ENCODE peak calls at places on chromosomes 12 and 14, in four cellular contexts. One of them, this sample, is unnamed.

GRCh38 chr12:96719671-96720362 is 187.2 kb upstream of the NEDD1 start:
- DNase-seq in A549: no peak
- DNase-seq in pancreas: peak
- DNase-seq in lower lobe of right lung: no peak
- DNase-seq in this sample: peak

GRCh38 chr12:130236421-130236820 is 74.2 kb downstream of the FZD10 start:
- DNase-seq in lower lobe of right lung: no peak
- DNase-seq in pancreas: no peak
- DNase-seq in A549: no peak
- DNase-seq in this sample: no peak

GRCh38 chr12:3216726-3217682 is 139.8 kb downstream of the TSPAN9 start:
- DNase-seq in A549: no peak
- DNase-seq in pancreas: no peak
- DNase-seq in lower lobe of right lung: no peak
- DNase-seq in this sample: no peak

GRCh38 chr12:52243264-52243773 is 10.3 kb downstream of the KRT7 start:
- DNase-seq in pancreas: peak
- DNase-seq in lower lobe of right lung: no peak
- DNase-seq in A549: peak
- DNase-seq in this sample: peak

GRCh38 chr14:105491366-105492006 is 440 bp downstream of the TEDC1 start:
- DNase-seq in pancreas: peak
- DNase-seq in A549: peak
- DNase-seq in lower lobe of right lung: peak
- DNase-seq in this sample: peak

GRCh38 chr12:123150804-123151678 is at the start of gene PITPNM2:
- DNase-seq in lower lobe of right lung: peak
- DNase-seq in pancreas: peak
- DNase-seq in A549: peak
- DNase-seq in this sample: peak

GRCh38 chr12:49503674-49504180 is 35.1 kb upstream of the KCNH3 start:
- DNase-seq in lower lobe of right lung: no peak
- DNase-seq in pancreas: peak
- DNase-seq in A549: peak
- DNase-seq in this sample: no peak

GRCh38 chr14:105223260-105223659 is 25.1 kb upstream of the BTBD6 start:
- DNase-seq in A549: no peak
- DNase-seq in lower lobe of right lung: no peak
- DNase-seq in pancreas: no peak
- DNase-seq in this sample: no peak

GRCh38 chr12:107875772-107876171 is 101.3 kb downstream of the ASCL4 start:
- DNase-seq in lower lobe of right lung: no peak
- DNase-seq in A549: no peak
- DNase-seq in pancreas: no peak
- DNase-seq in this sample: no peak

GRCh38 chr12:107873223-107873622 is 98.7 kb downstream of the ASCL4 start:
- DNase-seq in A549: no peak
- DNase-seq in lower lobe of right lung: no peak
- DNase-seq in pancreas: no peak
- DNase-seq in this sample: no peak
- TF ChIP-seq CTCF in A549: no peak
- TF ChIP-seq CTCF in lower lobe of right lung: no peak
- TF ChIP-seq CTCF in pancreas: no peak
- TF ChIP-seq CTCF in this sample: peak

GRCh38 chr14:45664668-45665356 is 411.8 kb upstream of the MIS18BP1 start:
- DNase-seq in lower lobe of right lung: no peak
- DNase-seq in A549: peak
- DNase-seq in pancreas: no peak
- DNase-seq in this sample: no peak
- TF ChIP-seq CTCF in lower lobe of right lung: no peak
- TF ChIP-seq CTCF in A549: no peak
- TF ChIP-seq CTCF in pancreas: no peak
- TF ChIP-seq CTCF in this sample: no peak

DNA sequence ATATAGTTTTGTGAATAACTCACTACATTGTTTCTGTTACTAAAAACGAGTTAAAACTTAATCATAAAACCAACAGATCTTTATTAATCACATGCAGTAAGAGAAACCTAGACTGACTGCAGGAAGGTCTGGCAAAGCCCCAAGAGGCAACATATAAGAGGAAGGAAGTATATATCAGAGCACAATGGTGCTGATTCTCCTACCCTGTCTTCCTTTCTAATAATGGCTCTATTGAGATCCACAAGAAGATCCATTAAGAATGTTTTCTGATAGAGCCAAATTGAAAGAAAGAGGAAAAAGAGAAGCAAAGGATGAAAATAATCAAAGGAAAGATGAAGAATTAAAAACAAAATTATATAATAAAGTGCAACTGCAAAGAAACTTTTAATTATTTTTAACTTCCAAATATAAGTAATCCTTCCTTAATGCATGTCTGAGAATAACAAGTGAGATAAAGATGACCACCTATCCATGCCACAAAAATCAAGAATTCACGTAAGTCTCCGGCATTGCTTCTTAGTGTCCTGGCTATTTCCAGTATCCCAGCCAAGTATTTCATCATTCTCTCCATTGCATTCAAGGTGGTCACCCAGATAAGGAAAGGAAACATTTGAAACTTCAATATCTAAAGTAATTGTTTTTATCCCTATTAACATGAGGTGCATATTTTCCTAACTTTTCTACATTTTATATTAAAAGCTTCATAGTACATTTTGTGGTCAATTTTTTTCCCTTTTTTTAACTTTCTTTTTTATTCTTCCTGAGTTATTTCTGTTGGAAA is 62.2 kb downstream of the SOX5 start:
- DNase-seq in lower lobe of right lung: no peak
- DNase-seq in A549: no peak
- DNase-seq in pancreas: no peak
- DNase-seq in this sample: no peak
- TF ChIP-seq CTCF in lower lobe of right lung: no peak
- TF ChIP-seq CTCF in A549: no peak
- TF ChIP-seq CTCF in pancreas: no peak
- TF ChIP-seq CTCF in this sample: no peak

GRCh38 chr14:52522033-52522432 is 30.3 kb downstream of the TXNDC16 start:
- DNase-seq in lower lobe of right lung: no peak
- DNase-seq in pancreas: no peak
- DNase-seq in A549: no peak
- DNase-seq in this sample: no peak

GRCh38 chr14:52531481-52531880 is 20.8 kb downstream of the TXNDC16 start:
- DNase-seq in pancreas: no peak
- DNase-seq in A549: no peak
- DNase-seq in lower lobe of right lung: no peak
- DNase-seq in this sample: no peak

DNA sequence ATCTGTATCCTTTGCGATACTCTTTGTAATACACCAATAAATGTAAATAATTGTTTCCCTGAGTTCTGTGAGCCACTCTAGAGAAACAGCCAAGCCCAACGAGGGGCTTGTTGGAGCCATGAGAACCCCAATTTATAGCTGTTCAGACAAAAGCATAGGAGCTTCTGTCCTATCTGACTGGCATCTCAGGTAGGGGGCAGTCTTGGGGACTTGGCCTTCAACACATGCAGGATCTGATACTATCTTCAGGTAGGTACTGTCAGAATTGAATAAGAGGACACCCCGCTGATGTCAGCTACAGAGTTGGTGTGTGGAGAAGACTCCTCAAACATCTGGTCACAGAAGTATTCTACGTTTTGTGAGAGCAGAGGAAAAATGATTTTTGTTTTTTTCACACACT is 25.3 kb downstream of the TXNDC16 start:
- DNase-seq in A549: no peak
- DNase-seq in lower lobe of right lung: no peak
- DNase-seq in pancreas: no peak
- DNase-seq in this sample: no peak
- TF ChIP-seq CTCF in A549: no peak
- TF ChIP-seq CTCF in lower lobe of right lung: no peak
- TF ChIP-seq CTCF in pancreas: no peak
- TF ChIP-seq CTCF in this sample: no peak

GRCh38 chr14:103526247-103526913 is 2.6 kb upstream of the TRMT61A start:
- DNase-seq in pancreas: no peak
- DNase-seq in A549: no peak
- DNase-seq in lower lobe of right lung: no peak
- DNase-seq in this sample: no peak
- TF ChIP-seq CTCF in pancreas: no peak
- TF ChIP-seq CTCF in A549: no peak
- TF ChIP-seq CTCF in lower lobe of right lung: no peak
- TF ChIP-seq CTCF in this sample: no peak

GRCh38 chr14:68789798-68790655 is 2.8 kb downstream of the ZFP36L1 start:
- DNase-seq in pancreas: no peak
- DNase-seq in A549: peak
- DNase-seq in lower lobe of right lung: no peak
- DNase-seq in this sample: no peak
- TF ChIP-seq CTCF in pancreas: no peak
- TF ChIP-seq CTCF in A549: no peak
- TF ChIP-seq CTCF in lower lobe of right lung: no peak
- TF ChIP-seq CTCF in this sample: no peak

GRCh38 chr12:94875525-94875924 is 128.0 kb downstream of the NDUFA12 start:
- DNase-seq in lower lobe of right lung: no peak
- DNase-seq in A549: peak
- DNase-seq in pancreas: no peak
- DNase-seq in this sample: peak
- TF ChIP-seq CTCF in lower lobe of right lung: no peak
- TF ChIP-seq CTCF in A549: peak
- TF ChIP-seq CTCF in pancreas: no peak
- TF ChIP-seq CTCF in this sample: peak

GRCh38 chr12:131853832-131854797 is 25.9 kb downstream of the MMP17 start:
- DNase-seq in A549: peak
- DNase-seq in lower lobe of right lung: no peak
- DNase-seq in pancreas: no peak
- DNase-seq in this sample: no peak

GRCh38 chr12:131857908-131858850 is 30.0 kb downstream of the MMP17 start:
- DNase-seq in A549: peak
- DNase-seq in lower lobe of right lung: no peak
- DNase-seq in pancreas: no peak
- DNase-seq in this sample: no peak

GRCh38 chr12:131854861-131855476 is 26.8 kb downstream of the MMP17 start:
- DNase-seq in A549: peak
- DNase-seq in pancreas: no peak
- DNase-seq in lower lobe of right lung: no peak
- DNase-seq in this sample: no peak

GRCh38 chr12:131856366-131857097 is 28.3 kb downstream of the MMP17 start:
- DNase-seq in A549: no peak
- DNase-seq in pancreas: no peak
- DNase-seq in lower lobe of right lung: no peak
- DNase-seq in this sample: no peak

GRCh38 chr12:131855521-131856142 is 27.4 kb downstream of the MMP17 start:
- DNase-seq in lower lobe of right lung: no peak
- DNase-seq in pancreas: no peak
- DNase-seq in A549: no peak
- DNase-seq in this sample: no peak
- TF ChIP-seq CTCF in lower lobe of right lung: no peak
- TF ChIP-seq CTCF in pancreas: no peak
- TF ChIP-seq CTCF in A549: no peak
- TF ChIP-seq CTCF in this sample: no peak

This sample was measured in GM13977.